ENCODE peak calls at places on chromosomes 5 and 9, in four cellular contexts. X, W, T and O are unnamed samples.

GRCh38 chr5:117454716-117455212 is 880.1 kb upstream of the SEMA6A start:
- DNase-seq in X (peak; percentile 89), W (peak; percentile 80), T (peak; percentile 86), O (peak; percentile 6)

GRCh38 chr9:134627417-134628353 is 13.9 kb upstream of the COL5A1 start:
- DNase-seq in X (peak; percentile 24), W (no peak), T (no peak), O (no peak)

GRCh38 chr9:88583901-88584596 is 49.1 kb downstream of the NXNL2 start:
- DNase-seq in X (no peak), W (no peak), T (no peak), O (peak; percentile 85)

GRCh38 chr9:2228132-2228531 is 213.0 kb downstream of the SMARCA2 start:
- DNase-seq in X (peak; percentile 71), W (peak; percentile 85), T (peak; percentile 79), O (no peak)

GRCh38 chr9:120902824-120903608 is 23.6 kb downstream of the TRAF1 start:
- DNase-seq in X (no peak), W (no peak), T (no peak), O (no peak)

GRCh38 chr5:15715535-15715934 is 215.6 kb downstream of the FBXL7 start:
- DNase-seq in X (no peak), W (no peak), T (no peak), O (no peak)

GRCh38 chr5:1378096-1378495 is 33.2 kb upstream of the CLPTM1L start:
- DNase-seq in X (no peak), W (no peak), T (no peak), O (no peak)

GRCh38 chr5:81420039-81420667 is 26.2 kb upstream of the ACOT12 start:
- DNase-seq in X (no peak), W (no peak), T (no peak), O (peak; percentile 96)

GRCh38 chr9:86638109-86638508 is 283.9 kb upstream of the TUT7 start:
- DNase-seq in X (no peak), W (no peak), T (peak; percentile 36), O (no peak)

GRCh38 chr9:20356392-20357206 is 265.7 kb downstream of the MLLT3 start:
- DNase-seq in X (peak; percentile 77), W (peak; percentile 61), T (peak; percentile 90), O (peak; percentile 86)

GRCh38 chr5:9009931-9010652 is 535.8 kb downstream of the SEMA5A start:
- DNase-seq in X (no peak), W (no peak), T (no peak), O (peak; percentile 18)

GRCh38 chr5:9020996-9021395 is 524.9 kb downstream of the SEMA5A start:
- DNase-seq in X (no peak), W (no peak), T (no peak), O (no peak)

GRCh38 chr5:9015937-9016270 is 530.0 kb downstream of the SEMA5A start:
- DNase-seq in X (no peak), W (no peak), T (no peak), O (no peak)

GRCh38 chr5:9013147-9013546 is 532.7 kb downstream of the SEMA5A start:
- DNase-seq in X (no peak), W (no peak), T (no peak), O (no peak)

GRCh38 chr5:9015250-9015936 is 530.5 kb downstream of the SEMA5A start:
- DNase-seq in X (no peak), W (no peak), T (no peak), O (peak; percentile 44)
- H2BK120ac ChIP-seq in X (no peak overlapping the region), W (no peak overlapping the region), T (no peak overlapping the region), O (peak overlapping the region; percentile 99)

DNA sequence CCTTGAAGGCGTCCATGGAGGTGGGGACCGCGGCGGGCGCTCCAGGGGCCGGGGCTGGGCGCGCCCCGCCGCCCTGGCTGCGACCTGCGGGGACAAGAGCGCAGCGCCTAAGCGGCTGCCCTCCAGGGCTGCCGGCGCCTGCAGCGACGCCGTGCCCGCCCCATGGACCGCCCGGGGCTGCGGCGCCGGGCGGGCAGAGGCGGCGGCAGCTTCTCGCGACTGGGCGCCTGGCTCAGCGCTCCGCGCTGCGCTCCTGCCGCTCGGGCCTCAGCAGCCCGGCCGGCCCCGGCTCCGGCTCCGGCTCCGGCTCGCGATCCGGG is 202 bp downstream of the PITX1 start:
- DNase-seq in X (no peak), W (no peak), T (no peak), O (no peak)
- H2BK120ac ChIP-seq in X (no peak overlapping the region), W (no peak overlapping the region), T (no peak overlapping the region), O (no peak overlapping the region)

GRCh38 chr9:135993840-135994776 is 32.9 kb upstream of the UBAC1 start:
- DNase-seq in X (peak; percentile 51), W (no peak), T (no peak), O (no peak)
- H2BK120ac ChIP-seq in X (no peak overlapping the region), W (peak overlapping the region; percentile 92), T (no peak overlapping the region), O (peak overlapping the region; percentile 39)

GRCh38 chr5:11853796-11854195 is 50.5 kb downstream of the CTNND2 start:
- DNase-seq in X (no peak), W (no peak), T (no peak), O (no peak)
- H2BK120ac ChIP-seq in X (no peak overlapping the region), W (no peak overlapping the region), T (no peak overlapping the region), O (no peak overlapping the region)

GRCh38 chr5:179225387-179225786 is 119.9 kb downstream of the ADAMTS2 start:
- DNase-seq in X (peak; percentile 19), W (no peak), T (no peak), O (no peak)

GRCh38 chr5:179228341-179229121 is 116.7 kb downstream of the ADAMTS2 start:
- DNase-seq in X (peak; percentile 51), W (no peak), T (no peak), O (no peak)

GRCh38 chr5:179227578-179228311 is 117.5 kb downstream of the ADAMTS2 start:
- DNase-seq in X (peak; percentile 39), W (no peak), T (peak; percentile 27), O (no peak)

GRCh38 chr5:179226696-179227095 is 118.6 kb downstream of the ADAMTS2 start:
- DNase-seq in X (peak; percentile 4), W (no peak), T (no peak), O (no peak)

DNA sequence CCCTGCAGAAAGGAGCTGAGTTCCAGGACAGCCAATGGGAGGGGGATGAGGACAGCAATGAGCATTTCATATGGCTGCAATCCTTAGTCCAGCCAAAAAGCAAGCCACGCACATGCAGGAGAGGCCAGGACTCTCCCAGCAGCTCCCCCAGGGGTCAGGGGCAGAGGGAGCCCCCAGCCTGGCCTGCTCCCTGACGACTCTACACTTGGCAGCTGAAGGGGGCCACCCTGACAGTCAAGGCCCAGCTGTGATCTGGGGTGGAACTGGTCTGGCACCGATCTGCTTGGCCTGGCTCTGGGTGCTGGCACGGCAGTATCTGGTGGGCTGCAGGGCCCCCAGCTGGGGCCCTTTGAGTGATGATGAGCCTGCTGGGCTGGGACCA is 118.1 kb downstream of the ADAMTS2 start:
- DNase-seq in X (peak; percentile 22), W (no peak), T (no peak), O (no peak)
- H2BK120ac ChIP-seq in X (no peak overlapping the region), W (no peak overlapping the region), T (no peak overlapping the region), O (no peak overlapping the region)

DNA sequence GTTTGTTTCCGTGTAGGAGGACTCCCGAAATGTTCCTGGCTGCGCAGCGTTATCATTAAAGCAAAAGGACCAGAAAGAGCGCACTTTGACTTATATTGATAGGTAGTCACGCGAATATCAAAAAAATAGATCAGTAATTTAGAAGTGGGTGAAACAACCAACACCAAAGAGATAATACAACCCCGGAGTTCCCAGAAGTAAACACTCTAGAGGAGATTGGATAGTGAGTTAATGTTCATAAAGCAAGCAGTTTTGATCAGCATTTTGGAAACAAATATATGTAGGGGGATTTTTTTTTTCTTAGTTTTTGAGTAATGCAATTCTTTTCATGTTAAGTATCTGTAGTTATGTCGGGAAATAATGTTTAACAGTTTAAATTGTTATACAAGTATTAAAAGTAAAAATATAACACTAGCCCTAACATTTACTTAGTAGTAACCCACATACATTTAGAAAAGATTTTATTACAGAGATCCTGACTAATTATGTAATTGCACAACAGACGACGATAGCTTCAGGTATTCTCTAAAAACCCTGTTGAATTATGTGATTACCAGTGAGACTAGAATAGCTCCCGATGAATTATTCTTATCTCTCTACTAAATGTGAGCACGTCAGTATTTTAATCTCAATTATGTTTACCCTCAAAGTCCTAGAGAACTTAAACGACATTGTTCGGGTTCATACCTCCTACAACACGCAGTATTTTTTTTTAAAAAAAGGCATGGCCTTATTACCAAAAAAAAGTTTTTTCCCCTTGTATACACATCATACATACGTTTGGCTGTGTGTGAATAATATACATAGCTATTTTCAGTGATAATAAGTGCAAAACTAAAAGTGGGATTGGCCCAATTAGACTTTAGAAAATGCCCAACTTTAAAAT is 9.4 kb upstream of the NFIB start:
- DNase-seq in X (no peak), W (no peak), T (no peak), O (no peak)
- H2BK120ac ChIP-seq in X (no peak overlapping the region), W (peak overlapping the region; percentile 61), T (no peak overlapping the region), O (peak overlapping the region; percentile 37)